ENCODE peak calls at places on chromosomes 13 and 19, in nine cellular contexts. P is IMR-90, Q is colonic mucosa, E is left lung, U is fibroblast of lung, W is Peyer's patch, X is A673, N is left ventricle myocardium inferior, Y is right lobe of liver. F is an unnamed sample. For H3K4me1, the result is how much of the 10 kb centered on the place peaks cover.

GRCh38 chr13:39789451-39789850 is 134.0 kb downstream of the COG6 start:
- DNase-seq in P (no peak), Q (no peak), E (no peak), U (no peak), W (no peak), X (no peak), N (no peak), Y (no peak), F (no peak)

GRCh38 chr19:48636859-48637448 is at the start of gene DBP:
- DNase-seq in P (no peak), Q (no peak), E (peak), U (no peak), W (peak), X (no peak), N (peak), Y (peak), F (peak)

GRCh38 chr13:43132228-43132627 is 108.8 kb downstream of the DNAJC15 start:
- DNase-seq in P (peak), Q (peak), E (no peak), U (peak), W (no peak), X (peak), N (no peak), Y (no peak), F (peak)

GRCh38 chr13:32811297-32811800 is 204.9 kb upstream of the KL start:
- DNase-seq in P (no peak), Q (peak), E (no peak), U (no peak), W (no peak), X (no peak), N (no peak), Y (no peak), F (no peak)

GRCh38 chr13:45575146-45575829 is 40.3 kb downstream of the ERICH6B start:
- DNase-seq in P (no peak), Q (no peak), E (no peak), U (no peak), W (no peak), X (no peak), N (no peak), Y (no peak), F (no peak)

GRCh38 chr13:55199132-55199531 is 1941.6 kb upstream of the PRR20A start:
- DNase-seq in P (no peak), Q (no peak), E (no peak), U (no peak), W (no peak), X (peak), N (no peak), Y (no peak), F (peak)

GRCh38 chr13:45167611-45168554 is 33.0 kb downstream of the KCTD4 start:
- DNase-seq in P (no peak), Q (peak), E (peak), U (peak), W (peak), X (no peak), N (peak), Y (peak), F (no peak)

GRCh38 chr19:35592226-35592625 is 6.3 kb downstream of the PMIS2 start:
- DNase-seq in P (peak), Q (no peak), E (no peak), U (peak), W (no peak), X (peak), N (no peak), Y (no peak), F (peak)

GRCh38 chr19:5707576-5708575 is 12.1 kb downstream of the LONP1 start:
- DNase-seq in P (no peak), Q (no peak), E (no peak), U (no peak), W (no peak), X (no peak), N (no peak), Y (no peak), F (no peak)

GRCh38 chr19:2041686-2042484 is 9.2 kb downstream of the MKNK2 start:
- DNase-seq in P (peak), Q (peak), E (peak), U (peak), W (peak), X (peak), N (peak), Y (peak), F (peak)

GRCh38 chr13:101144808-101145419 is 271.4 kb downstream of the NALCN start:
- DNase-seq in P (peak), Q (no peak), E (no peak), U (peak), W (no peak), X (peak), N (no peak), Y (no peak), F (no peak)

GRCh38 chr19:33064778-33065550 is at the start of gene RHPN2:
- DNase-seq in P (peak), Q (peak), E (peak), U (peak), W (peak), X (peak), N (peak), Y (peak), F (peak)

GRCh38 chr13:98065468-98065867 is 77.4 kb upstream of the FARP1 start:
- DNase-seq in P (no peak), Q (no peak), E (no peak), U (no peak), W (no peak), X (no peak), N (no peak), Y (no peak), F (no peak)

GRCh38 chr13:45989607-45990006 is 62.9 kb downstream of the ZC3H13 start:
- DNase-seq in P (peak), Q (no peak), E (no peak), U (peak), W (no peak), X (no peak), N (no peak), Y (no peak), F (no peak)

GRCh38 chr13:96109125-96109524 is 19.2 kb downstream of the HS6ST3 start:
- DNase-seq in P (no peak), Q (no peak), E (no peak), U (no peak), W (no peak), X (no peak), N (no peak), Y (no peak), F (no peak)

GRCh38 chr19:14901675-14902260 is 15.8 kb upstream of the OR7A17 start:
- DNase-seq in P (no peak), Q (no peak), E (no peak), U (no peak), W (no peak), X (no peak), N (no peak), Y (no peak), F (no peak)

GRCh38 chr19:1794424-1795185 is 17.5 kb downstream of the ATP8B3 start:
- DNase-seq in P (no peak), Q (no peak), E (no peak), U (no peak), W (no peak), X (no peak), N (no peak), Y (no peak), F (no peak)

GRCh38 chr19:32195706-32196610 is 149.5 kb upstream of the ZNF507 start:
- DNase-seq in P (no peak), Q (no peak), E (no peak), U (no peak), W (no peak), X (no peak), N (no peak), Y (no peak), F (no peak)

GRCh38 chr13:37640499-37640898 is 41.9 kb upstream of the POSTN start:
- DNase-seq in P (peak), Q (no peak), E (no peak), U (peak), W (no peak), X (peak), N (no peak), Y (no peak), F (no peak)

GRCh38 chr13:95385808-95386207 is 84.6 kb upstream of the ABCC4 start:
- DNase-seq in P (no peak), Q (no peak), E (no peak), U (no peak), W (no peak), X (no peak), N (no peak), Y (no peak), F (no peak)

GRCh38 chr13:114095486-114095885 is 36.9 kb downstream of the RASA3 start:
- DNase-seq in P (no peak), Q (no peak), E (peak), U (no peak), W (peak), X (no peak), N (no peak), Y (peak), F (no peak)

GRCh38 chr13:80012281-80012680 is 328.6 kb downstream of the SPRY2 start:
- DNase-seq in P (no peak), Q (no peak), E (peak), U (peak), W (no peak), X (no peak), N (no peak), Y (no peak), F (no peak)

GRCh38 chr13:101916108-101916757 is 463.8 kb downstream of the ITGBL1 start:
- DNase-seq in P (no peak), Q (no peak), E (no peak), U (peak), W (no peak), X (peak), N (peak), Y (peak), F (no peak)

GRCh38 chr13:24693862-24694471 is 13.8 kb downstream of the ATP12A start:
- DNase-seq in P (peak), Q (peak), E (no peak), U (peak), W (peak), X (peak), N (no peak), Y (peak), F (peak)

GRCh38 chr13:52128714-52129700 is at the start of gene NEK5:
- DNase-seq in P (peak), Q (peak), E (peak), U (peak), W (peak), X (peak), N (peak), Y (peak), F (peak)

GRCh38 chr13:52127783-52128702 is 830 bp downstream of the NEK5 start:
- DNase-seq in P (peak), Q (peak), E (peak), U (peak), W (peak), X (peak), N (peak), Y (peak), F (peak)

GRCh38 chr13:52130641-52131040 is 1.8 kb upstream of the NEK5 start:
- DNase-seq in P (no peak), Q (no peak), E (no peak), U (no peak), W (no peak), X (no peak), N (no peak), Y (no peak), F (no peak)

GRCh38 chr13:52125547-52125946 is 3.3 kb downstream of the NEK5 start:
- DNase-seq in P (no peak), Q (no peak), E (no peak), U (no peak), W (no peak), X (no peak), N (no peak), Y (no peak), F (no peak)

DNA sequence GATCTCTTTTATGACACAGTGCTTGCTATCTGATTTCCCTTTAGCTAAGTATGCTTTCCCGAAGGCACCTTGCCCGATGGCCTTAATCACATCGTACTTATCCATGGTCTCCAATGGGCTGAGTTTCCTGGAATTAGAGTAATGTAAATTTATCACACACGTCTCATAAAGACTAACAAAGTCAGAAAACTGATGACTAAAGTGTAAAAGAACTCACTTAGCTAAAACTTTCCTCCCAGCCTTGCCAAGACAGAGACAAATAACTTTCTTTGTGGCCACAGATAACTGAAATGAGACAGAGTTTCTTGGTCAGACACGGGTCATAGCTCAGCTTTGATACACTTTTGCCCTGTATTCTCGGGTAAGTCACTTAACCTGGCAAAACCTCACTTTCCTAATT is 1.5 kb downstream of the NEK5 start:
- DNase-seq in P (no peak), Q (no peak), E (no peak), U (peak), W (no peak), X (no peak), N (no peak), Y (no peak), F (no peak)
- H3K4me3 ChIP-seq in P (no peak), Q (no peak), E (no peak), U (no peak), W (no peak), X (no peak), N (peak), Y (no peak), F (no peak)

GRCh38 chr19:45560686-45561085 is 23.9 kb downstream of the OPA3 start:
- DNase-seq in P (no peak), Q (no peak), E (no peak), U (no peak), W (no peak), X (no peak), N (no peak), Y (no peak), F (no peak)

GRCh38 chr19:45556835-45557234 is 27.8 kb downstream of the OPA3 start:
- DNase-seq in P (no peak), Q (no peak), E (no peak), U (no peak), W (no peak), X (no peak), N (no peak), Y (no peak), F (no peak)

GRCh38 chr19:45554481-45554880 is 30.1 kb downstream of the OPA3 start:
- DNase-seq in P (no peak), Q (no peak), E (no peak), U (no peak), W (no peak), X (no peak), N (no peak), Y (no peak), F (no peak)

GRCh38 chr19:45560038-45560437 is 24.6 kb downstream of the OPA3 start:
- DNase-seq in P (no peak), Q (no peak), E (no peak), U (no peak), W (no peak), X (no peak), N (no peak), Y (no peak), F (no peak)

DNA sequence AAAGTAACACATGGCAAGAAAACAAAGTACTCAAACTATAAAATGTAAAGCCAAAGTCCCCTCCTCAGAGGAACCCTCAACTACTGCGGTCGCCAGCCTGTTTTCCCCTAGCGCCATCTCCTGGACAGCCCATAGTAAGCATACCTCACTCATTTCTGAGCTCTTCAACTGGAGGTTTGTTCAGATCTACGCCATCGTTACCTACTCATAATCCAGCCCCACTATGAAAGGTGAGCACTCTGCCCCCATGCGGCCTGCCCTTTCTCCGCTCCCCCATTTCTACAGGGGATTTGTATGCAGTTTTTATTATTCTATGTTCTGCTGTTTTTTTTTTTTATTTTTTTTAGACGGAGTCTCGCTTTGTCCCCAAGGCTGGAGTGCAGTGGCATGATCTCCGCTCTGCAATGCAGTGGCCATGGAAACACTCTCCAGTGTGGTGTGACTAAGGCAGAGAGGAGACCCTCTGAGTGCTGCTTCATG is 26.2 kb downstream of the OPA3 start:
- DNase-seq in P (peak), Q (peak), E (peak), U (peak), W (peak), X (peak), N (no peak), Y (no peak), F (peak)
- TF ChIP-seq CTCF in P (peak), Q (peak), E (peak), U (peak), W (peak), X (peak), N (peak), Y (peak), F (peak)

GRCh38 chr19:40802300-40803169 is 3.5 kb downstream of the EGLN2 start:
- DNase-seq in P (no peak), Q (peak), E (peak), U (no peak), W (peak), X (no peak), N (peak), Y (no peak), F (no peak)

GRCh38 chr19:40803170-40803856 is 4.3 kb downstream of the EGLN2 start:
- DNase-seq in P (no peak), Q (no peak), E (no peak), U (no peak), W (no peak), X (no peak), N (no peak), Y (no peak), F (no peak)

GRCh38 chr19:40804783-40805242 is 5.8 kb downstream of the EGLN2 start:
- DNase-seq in P (no peak), Q (peak), E (no peak), U (no peak), W (no peak), X (no peak), N (no peak), Y (peak), F (no peak)

GRCh38 chr19:40805258-40805868 is 6.4 kb downstream of the EGLN2 start:
- DNase-seq in P (no peak), Q (peak), E (no peak), U (no peak), W (no peak), X (no peak), N (no peak), Y (peak), F (no peak)

DNA sequence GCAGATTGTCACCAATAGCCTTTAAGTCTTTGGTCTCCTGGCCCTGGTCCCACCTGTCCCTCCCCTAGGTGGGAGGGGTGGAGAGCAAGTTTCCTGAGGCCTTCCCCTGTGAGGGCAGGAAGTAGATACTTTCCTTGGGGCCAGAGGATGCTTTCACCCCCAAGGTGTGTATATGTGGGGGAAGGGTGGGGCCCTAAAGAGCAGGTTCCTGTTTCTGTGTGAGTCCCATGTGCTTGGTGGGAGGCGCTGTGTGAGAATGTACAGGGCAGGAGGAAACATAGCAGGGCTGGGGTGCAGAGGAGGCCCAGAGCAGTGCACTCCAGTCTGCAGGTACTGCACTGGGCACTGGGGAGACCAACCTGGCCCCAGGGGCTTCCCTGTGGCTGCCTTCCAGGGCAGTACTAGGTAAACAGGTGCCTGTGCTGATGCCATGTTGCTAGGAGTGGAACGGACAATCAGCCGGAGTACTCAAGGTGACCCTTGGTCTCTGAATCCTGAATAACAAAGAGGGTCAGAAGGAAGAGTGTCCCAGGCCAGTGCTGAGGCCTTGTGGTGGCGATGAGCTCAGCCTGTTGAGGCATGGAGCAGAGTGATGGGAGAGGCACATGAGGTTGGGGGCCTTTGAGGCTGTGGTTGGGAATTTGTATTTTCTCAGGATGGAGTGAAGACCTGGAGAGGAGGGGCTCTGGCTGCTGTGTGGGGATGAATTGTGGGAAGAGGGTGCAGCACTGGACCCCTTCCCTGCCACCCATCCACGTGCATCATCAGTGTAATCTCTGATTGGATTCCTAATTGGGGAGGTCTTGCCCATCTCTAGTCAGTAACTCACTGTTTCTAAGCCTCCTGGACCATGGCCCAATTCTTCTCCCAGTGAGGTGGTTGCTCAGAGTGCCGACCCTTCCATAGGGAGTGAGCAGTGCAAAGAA is 5.1 kb downstream of the EGLN2 start:
- DNase-seq in P (no peak), Q (peak), E (peak), U (no peak), W (peak), X (no peak), N (peak), Y (no peak), F (no peak)
- H3K4me1 ChIP-seq in P (under half), Q (half or more), E (half or more), U (under half), W (half or more), X (half or more), N (half or more), Y (half or more), F (under half)

GRCh38 chr19:11208526-11209471 is 11.5 kb upstream of the KANK2 start:
- DNase-seq in P (no peak), Q (no peak), E (no peak), U (no peak), W (no peak), X (peak), N (no peak), Y (no peak), F (no peak)
- H3K4me3 ChIP-seq in P (no peak), Q (no peak), E (no peak), U (no peak), W (no peak), X (no peak), N (no peak), Y (no peak), F (no peak)

F was measured in Caco-2.